ENCODE peak calls at places on chromosomes 13 and 19, in four cellular contexts. V is H54, Z is neural crest cell, U is ascending aorta. A is an unnamed sample.

GRCh38 chr19:58577581-58578429 is 4.7 kb upstream of the MZF1 start:
- DNase-seq in V (no peak), Z (no peak), U (peak; percentile 58), A (no peak)

GRCh38 chr19:28940751-28941500 is 272.0 kb downstream of the UQCRFS1 start:
- DNase-seq in Z (no peak), V (peak; percentile 22), U (no peak), A (no peak)

GRCh38 chr13:110001622-110002275 is 215.4 kb upstream of the IRS2 start:
- DNase-seq in U (no peak), Z (no peak), V (no peak), A (no peak)

GRCh38 chr13:51805925-51806324 is 2.0 kb upstream of the DHRS12 start:
- DNase-seq in U (no peak), V (no peak), Z (no peak), A (no peak)

GRCh38 chr13:102870677-102871415 is 25.0 kb downstream of the ERCC5 start:
- DNase-seq in V (peak; percentile 38), U (no peak), Z (peak; percentile 53), A (peak; percentile 17)

GRCh38 chr13:53151692-53152421 is 123.2 kb downstream of the OLFM4 start:
- DNase-seq in V (peak; percentile 5), Z (peak; percentile 64), U (no peak), A (peak; percentile 5)

GRCh38 chr19:13827656-13828055 is 32.4 kb downstream of the ZSWIM4 start:
- DNase-seq in V (no peak), Z (no peak), U (no peak), A (no peak)

GRCh38 chr13:33927315-33927714 is 109.4 kb downstream of the RFC3 start:
- DNase-seq in V (peak; percentile 0), Z (no peak), U (no peak), A (no peak)

GRCh38 chr19:46574533-46574932 is 26.6 kb upstream of the CALM3 start:
- DNase-seq in V (no peak), Z (no peak), U (no peak), A (peak; percentile 5)

GRCh38 chr13:39765801-39766463 is 110.5 kb downstream of the COG6 start:
- DNase-seq in Z (no peak), U (no peak), V (no peak), A (no peak)

GRCh38 chr19:44677019-44677809 is 5.9 kb downstream of the CEACAM19 start:
- DNase-seq in U (no peak), V (peak; percentile 52), Z (no peak), A (no peak)

GRCh38 chr13:109945206-109945960 is 159.0 kb upstream of the IRS2 start:
- DNase-seq in V (peak; percentile 57), Z (no peak), U (no peak), A (no peak)

GRCh38 chr13:24615114-24615513 is 65.1 kb upstream of the ATP12A start:
- DNase-seq in V (no peak), Z (no peak), U (no peak), A (no peak)

GRCh38 chr19:33393286-33394005 is 19.9 kb downstream of the CEBPG start:
- DNase-seq in Z (no peak), V (no peak), U (no peak), A (no peak)

GRCh38 chr13:99722419-99722818 is 221.1 kb downstream of the TM9SF2 start:
- DNase-seq in U (no peak), V (no peak), Z (no peak), A (no peak)

GRCh38 chr19:6725513-6726231 is 5.2 kb upstream of the C3 start:
- DNase-seq in V (no peak), Z (no peak), U (no peak), A (no peak)

GRCh38 chr19:15508035-15508710 is at the start of gene CYP4F22:
- DNase-seq in U (no peak), V (no peak), Z (no peak), A (peak; percentile 2)

GRCh38 chr13:28819046-28819747 is 942 bp upstream of the MTUS2 start:
- DNase-seq in V (no peak), U (no peak), Z (peak; percentile 4), A (no peak)

GRCh38 chr19:35959040-35959967 is 23.1 kb downstream of the LRFN3 start:
- DNase-seq in Z (no peak), U (no peak), V (no peak), A (peak; percentile 75)

GRCh38 chr19:3201911-3202310 is 16.2 kb downstream of the NCLN start:
- DNase-seq in V (no peak), Z (no peak), U (no peak), A (no peak)

GRCh38 chr19:51318687-51319675 is 7.5 kb downstream of the IGLON5 start:
- DNase-seq in V (no peak), Z (no peak), U (no peak), A (no peak)

GRCh38 chr13:72726721-72727416 is 560 bp downstream of the MZT1 start:
- DNase-seq in Z (no peak), V (peak; percentile 30), U (peak; percentile 66), A (peak; percentile 37)

GRCh38 chr13:29909975-29910674 is 59.7 kb upstream of the UBL3 start:
- DNase-seq in U (no peak), Z (no peak), V (no peak), A (no peak)

GRCh38 chr13:63595811-63596210 is 2180.2 kb upstream of the PCDH20 start:
- DNase-seq in U (no peak), Z (no peak), V (no peak), A (no peak)

GRCh38 chr13:24220086-24220703 is 59.7 kb downstream of the SPATA13 start:
- DNase-seq in V (peak; percentile 37), Z (peak; percentile 58), U (peak; percentile 78), A (peak; percentile 55)

GRCh38 chr19:30328096-30328495 is 44.1 kb upstream of the ZNF536 start:
- DNase-seq in Z (no peak), V (no peak), U (no peak), A (no peak)